ENCODE peak calls at places on chromosomes 4 and X, in seven cellular contexts. One of them, this sample, is unnamed.

GRCh38 chrX:1659664-1660461 is 45.0 kb downstream of the ASMT start:
- DNase-seq in astrocyte of the spinal cord: no peak
- DNase-seq in AG09309: no peak
- DNase-seq in GM12864: no peak
- DNase-seq in lower leg skin: peak
- DNase-seq in hepatocyte: no peak
- DNase-seq in GM20000: no peak
- DNase-seq in this sample: no peak

GRCh38 chr4:101643201-101643600 is 147.3 kb upstream of the BANK1 start:
- DNase-seq in GM12864: no peak
- DNase-seq in lower leg skin: no peak
- DNase-seq in astrocyte of the spinal cord: no peak
- DNase-seq in GM20000: no peak
- DNase-seq in hepatocyte: no peak
- DNase-seq in AG09309: no peak
- DNase-seq in this sample: no peak

GRCh38 chr4:40536032-40536431 is 93.6 kb downstream of the RBM47 start:
- DNase-seq in lower leg skin: no peak
- DNase-seq in AG09309: no peak
- DNase-seq in GM12864: peak
- DNase-seq in hepatocyte: no peak
- DNase-seq in astrocyte of the spinal cord: no peak
- DNase-seq in GM20000: peak
- DNase-seq in this sample: no peak

GRCh38 chr4:169286562-169287301 is 16.0 kb upstream of the SH3RF1 start:
- DNase-seq in GM20000: no peak
- DNase-seq in GM12864: no peak
- DNase-seq in AG09309: no peak
- DNase-seq in astrocyte of the spinal cord: no peak
- DNase-seq in hepatocyte: no peak
- DNase-seq in lower leg skin: no peak
- DNase-seq in this sample: no peak

GRCh38 chr4:65089666-65090065 is 580.6 kb downstream of the EPHA5 start:
- DNase-seq in hepatocyte: peak
- DNase-seq in lower leg skin: no peak
- DNase-seq in GM20000: no peak
- DNase-seq in AG09309: no peak
- DNase-seq in astrocyte of the spinal cord: peak
- DNase-seq in GM12864: no peak
- DNase-seq in this sample: no peak

GRCh38 chrX:1453951-1454785 is 1.5 kb upstream of the ASMTL start:
- DNase-seq in hepatocyte: peak
- DNase-seq in lower leg skin: peak
- DNase-seq in astrocyte of the spinal cord: peak
- DNase-seq in GM12864: no peak
- DNase-seq in GM20000: peak
- DNase-seq in AG09309: peak
- DNase-seq in this sample: peak

GRCh38 chrX:23898412-23898959 is 9.3 kb downstream of the APOO start:
- DNase-seq in hepatocyte: no peak
- DNase-seq in astrocyte of the spinal cord: peak
- DNase-seq in AG09309: no peak
- DNase-seq in lower leg skin: no peak
- DNase-seq in GM12864: no peak
- DNase-seq in GM20000: no peak
- DNase-seq in this sample: no peak

GRCh38 chr4:158841540-158841939 is 72.7 kb downstream of the FNIP2 start:
- DNase-seq in astrocyte of the spinal cord: no peak
- DNase-seq in lower leg skin: no peak
- DNase-seq in GM12864: no peak
- DNase-seq in GM20000: no peak
- DNase-seq in AG09309: no peak
- DNase-seq in hepatocyte: peak
- DNase-seq in this sample: no peak

GRCh38 chr4:2837110-2837903 is 6.3 kb upstream of the ADD1 start:
- DNase-seq in astrocyte of the spinal cord: no peak
- DNase-seq in GM12864: no peak
- DNase-seq in hepatocyte: peak
- DNase-seq in GM20000: no peak
- DNase-seq in lower leg skin: peak
- DNase-seq in AG09309: no peak
- DNase-seq in this sample: peak

GRCh38 chr4:83855044-83855443 is 319.1 kb downstream of the GPAT3 start:
- DNase-seq in astrocyte of the spinal cord: peak
- DNase-seq in GM12864: no peak
- DNase-seq in AG09309: peak
- DNase-seq in lower leg skin: no peak
- DNase-seq in GM20000: no peak
- DNase-seq in hepatocyte: peak
- DNase-seq in this sample: no peak

GRCh38 chr4:78984593-78984992 is 45.4 kb upstream of the PAQR3 start:
- DNase-seq in GM20000: no peak
- DNase-seq in GM12864: no peak
- DNase-seq in hepatocyte: no peak
- DNase-seq in lower leg skin: no peak
- DNase-seq in astrocyte of the spinal cord: no peak
- DNase-seq in AG09309: no peak
- DNase-seq in this sample: no peak

GRCh38 chr4:76276813-76277212 is 25.3 kb downstream of the FAM47E start:
- DNase-seq in astrocyte of the spinal cord: no peak
- DNase-seq in AG09309: no peak
- DNase-seq in GM12864: no peak
- DNase-seq in hepatocyte: no peak
- DNase-seq in lower leg skin: no peak
- DNase-seq in GM20000: no peak
- DNase-seq in this sample: no peak

GRCh38 chrX:39152106-39152649 is 350.9 kb downstream of the MID1IP1 start:
- DNase-seq in astrocyte of the spinal cord: no peak
- DNase-seq in hepatocyte: peak
- DNase-seq in GM12864: no peak
- DNase-seq in GM20000: peak
- DNase-seq in AG09309: no peak
- DNase-seq in lower leg skin: no peak
- DNase-seq in this sample: no peak

GRCh38 chr4:30789219-30789671 is 69.1 kb downstream of the PCDH7 start:
- DNase-seq in astrocyte of the spinal cord: no peak
- DNase-seq in AG09309: no peak
- DNase-seq in GM12864: no peak
- DNase-seq in lower leg skin: no peak
- DNase-seq in hepatocyte: peak
- DNase-seq in GM20000: no peak
- DNase-seq in this sample: no peak

GRCh38 chr4:84099591-84099990 is 399.5 kb downstream of the NKX6-1 start:
- DNase-seq in hepatocyte: no peak
- DNase-seq in astrocyte of the spinal cord: peak
- DNase-seq in GM20000: no peak
- DNase-seq in AG09309: no peak
- DNase-seq in GM12864: no peak
- DNase-seq in lower leg skin: no peak
- DNase-seq in this sample: no peak

GRCh38 chrX:17553451-17553850 is 178.5 kb downstream of the NHS start:
- DNase-seq in GM12864: no peak
- DNase-seq in GM20000: no peak
- DNase-seq in lower leg skin: no peak
- DNase-seq in astrocyte of the spinal cord: peak
- DNase-seq in hepatocyte: no peak
- DNase-seq in AG09309: no peak
- DNase-seq in this sample: no peak

GRCh38 chr4:57404463-57404862 is 294.3 kb upstream of the IGFBP7 start:
- DNase-seq in GM20000: no peak
- DNase-seq in astrocyte of the spinal cord: no peak
- DNase-seq in hepatocyte: no peak
- DNase-seq in AG09309: no peak
- DNase-seq in lower leg skin: no peak
- DNase-seq in GM12864: no peak
- DNase-seq in this sample: no peak

GRCh38 chr4:120466429-120466828 is 399.8 kb upstream of the MAD2L1 start:
- DNase-seq in AG09309: no peak
- DNase-seq in GM20000: no peak
- DNase-seq in astrocyte of the spinal cord: no peak
- DNase-seq in hepatocyte: no peak
- DNase-seq in lower leg skin: no peak
- DNase-seq in GM12864: no peak
- DNase-seq in this sample: no peak

GRCh38 chrX:119181491-119181890 is 53.9 kb upstream of the KIAA1210 start:
- DNase-seq in hepatocyte: peak
- DNase-seq in lower leg skin: no peak
- DNase-seq in astrocyte of the spinal cord: no peak
- DNase-seq in GM12864: no peak
- DNase-seq in AG09309: no peak
- DNase-seq in GM20000: no peak
- DNase-seq in this sample: no peak
- TF ChIP-seq CTCF in hepatocyte: peak
- TF ChIP-seq CTCF in lower leg skin: no peak
- TF ChIP-seq CTCF in astrocyte of the spinal cord: peak
- TF ChIP-seq CTCF in GM12864: peak
- TF ChIP-seq CTCF in AG09309: no peak
- TF ChIP-seq CTCF in GM20000: no peak
- TF ChIP-seq CTCF in this sample: no peak

DNA sequence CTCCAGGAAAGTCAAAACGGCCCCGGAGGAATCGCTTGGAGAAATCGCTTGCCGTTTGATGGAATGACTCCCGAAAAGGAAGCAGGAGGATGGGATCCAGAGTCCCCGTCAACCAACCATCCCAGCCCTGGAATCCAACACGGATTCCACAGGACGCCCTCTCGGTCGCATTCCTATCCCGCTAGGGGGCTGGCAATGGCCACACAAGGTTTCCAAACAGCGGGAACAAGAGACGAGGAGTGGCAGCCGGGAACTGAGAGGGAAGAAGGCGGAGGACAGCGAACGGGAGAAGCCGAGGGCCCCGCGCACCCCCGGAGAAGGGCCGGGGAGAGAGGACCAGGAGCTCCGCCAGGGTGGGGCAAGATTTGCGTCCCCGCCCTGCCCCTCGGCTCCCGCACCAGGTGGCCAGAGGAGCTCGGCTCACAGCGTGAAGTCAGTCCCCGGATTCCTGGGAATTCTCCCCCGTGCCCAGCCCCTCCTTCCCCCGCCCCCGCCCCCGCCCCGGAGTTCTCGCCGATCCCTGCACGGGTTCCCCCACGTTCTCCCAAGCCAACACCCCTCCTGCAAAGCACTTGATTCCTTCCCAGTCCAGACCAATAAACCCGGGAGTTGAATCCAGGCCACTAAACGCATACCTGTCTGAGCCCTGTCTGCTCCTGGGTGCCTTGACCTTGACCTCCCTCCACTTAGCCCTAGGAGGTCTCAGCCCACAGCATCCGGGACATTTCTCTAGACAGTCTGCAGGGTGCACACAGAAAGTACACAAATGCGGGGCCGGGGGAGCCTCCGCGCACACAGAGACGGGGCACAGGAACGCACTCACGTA is 1.4 kb downstream of the PDZD4 start:
- DNase-seq in astrocyte of the spinal cord: no peak
- DNase-seq in GM20000: peak
- DNase-seq in GM12864: no peak
- DNase-seq in hepatocyte: no peak
- DNase-seq in AG09309: no peak
- DNase-seq in lower leg skin: no peak
- DNase-seq in this sample: peak
- TF ChIP-seq CTCF in astrocyte of the spinal cord: no peak
- TF ChIP-seq CTCF in GM20000: no peak
- TF ChIP-seq CTCF in GM12864: no peak
- TF ChIP-seq CTCF in hepatocyte: no peak
- TF ChIP-seq CTCF in AG09309: no peak
- TF ChIP-seq CTCF in lower leg skin: no peak
- TF ChIP-seq CTCF in this sample: no peak

GRCh38 chr4:140971077-140971792 is 162.0 kb downstream of the RNF150 start:
- DNase-seq in GM12864: no peak
- DNase-seq in lower leg skin: no peak
- DNase-seq in astrocyte of the spinal cord: no peak
- DNase-seq in GM20000: no peak
- DNase-seq in AG09309: no peak
- DNase-seq in hepatocyte: no peak
- DNase-seq in this sample: no peak

GRCh38 chr4:140963883-140964282 is 169.4 kb downstream of the RNF150 start:
- DNase-seq in AG09309: no peak
- DNase-seq in astrocyte of the spinal cord: no peak
- DNase-seq in hepatocyte: no peak
- DNase-seq in lower leg skin: no peak
- DNase-seq in GM20000: no peak
- DNase-seq in GM12864: no peak
- DNase-seq in this sample: no peak

GRCh38 chr4:140969296-140969695 is 164.0 kb downstream of the RNF150 start:
- DNase-seq in GM20000: no peak
- DNase-seq in AG09309: no peak
- DNase-seq in GM12864: no peak
- DNase-seq in hepatocyte: no peak
- DNase-seq in astrocyte of the spinal cord: no peak
- DNase-seq in lower leg skin: no peak
- DNase-seq in this sample: no peak

DNA sequence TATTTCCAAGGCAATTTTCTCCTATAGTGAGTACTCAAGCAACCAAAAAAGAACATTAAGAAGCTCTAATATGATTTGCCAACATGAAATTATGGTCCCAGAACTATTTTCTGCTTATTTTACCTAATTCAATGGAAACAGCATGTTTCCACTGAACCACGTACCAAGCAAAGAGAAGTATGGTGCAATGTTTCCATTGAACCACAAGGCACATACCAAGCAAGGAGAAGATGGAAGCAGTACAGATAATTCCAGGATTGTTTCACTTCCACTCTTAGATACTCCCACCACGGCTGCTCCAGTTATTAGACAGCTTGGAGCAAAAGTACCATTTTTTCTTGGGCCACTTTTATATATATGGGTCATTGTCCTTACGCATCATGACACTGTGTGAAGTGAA is 164.9 kb downstream of the RNF150 start:
- DNase-seq in AG09309: no peak
- DNase-seq in lower leg skin: no peak
- DNase-seq in GM20000: no peak
- DNase-seq in astrocyte of the spinal cord: no peak
- DNase-seq in hepatocyte: no peak
- DNase-seq in GM12864: no peak
- DNase-seq in this sample: no peak
- TF ChIP-seq CTCF in AG09309: no peak
- TF ChIP-seq CTCF in lower leg skin: no peak
- TF ChIP-seq CTCF in GM20000: no peak
- TF ChIP-seq CTCF in astrocyte of the spinal cord: no peak
- TF ChIP-seq CTCF in hepatocyte: no peak
- TF ChIP-seq CTCF in GM12864: no peak
- TF ChIP-seq CTCF in this sample: no peak

GRCh38 chr4:108049406-108049805 is 59.7 kb downstream of the HADH start:
- DNase-seq in GM12864: no peak
- DNase-seq in astrocyte of the spinal cord: no peak
- DNase-seq in AG09309: no peak
- DNase-seq in GM20000: no peak
- DNase-seq in hepatocyte: no peak
- DNase-seq in lower leg skin: no peak
- DNase-seq in this sample: no peak
- TF ChIP-seq CTCF in GM12864: no peak
- TF ChIP-seq CTCF in astrocyte of the spinal cord: no peak
- TF ChIP-seq CTCF in AG09309: no peak
- TF ChIP-seq CTCF in GM20000: no peak
- TF ChIP-seq CTCF in hepatocyte: no peak
- TF ChIP-seq CTCF in lower leg skin: no peak
- TF ChIP-seq CTCF in this sample: no peak

GRCh38 chrX:47200385-47201150 is 6.9 kb downstream of the UBA1 start:
- DNase-seq in AG09309: peak
- DNase-seq in lower leg skin: no peak
- DNase-seq in hepatocyte: peak
- DNase-seq in astrocyte of the spinal cord: peak
- DNase-seq in GM12864: no peak
- DNase-seq in GM20000: no peak
- DNase-seq in this sample: no peak
- TF ChIP-seq CTCF in AG09309: peak
- TF ChIP-seq CTCF in lower leg skin: no peak
- TF ChIP-seq CTCF in hepatocyte: no peak
- TF ChIP-seq CTCF in astrocyte of the spinal cord: no peak
- TF ChIP-seq CTCF in GM12864: no peak
- TF ChIP-seq CTCF in GM20000: no peak
- TF ChIP-seq CTCF in this sample: no peak